ENCODE peak calls at places on chromosomes 11 and 22, in six cellular contexts. One of them, this sample, is unnamed.

GRCh38 chr11:94549166-94549565 is 5.4 kb downstream of the FUT4 start:
- DNase-seq in H1: no peak
- DNase-seq in endothelial cell of umbilical vein: no peak
- DNase-seq in HCT116: no peak
- DNase-seq in A549: no peak
- DNase-seq in HepG2: no peak
- DNase-seq in this sample: peak; percentile 28

GRCh38 chr11:101863361-101863760 is 51.4 kb upstream of the CEP126 start:
- DNase-seq in H1: no peak
- DNase-seq in HepG2: no peak
- DNase-seq in A549: no peak
- DNase-seq in endothelial cell of umbilical vein: peak; percentile 76
- DNase-seq in HCT116: no peak
- DNase-seq in this sample: no peak

GRCh38 chr11:46364056-46364455 is 16.8 kb downstream of the DGKZ start:
- DNase-seq in A549: no peak
- DNase-seq in endothelial cell of umbilical vein: no peak
- DNase-seq in H1: no peak
- DNase-seq in HCT116: no peak
- DNase-seq in HepG2: no peak
- DNase-seq in this sample: no peak

GRCh38 chr11:96943970-96944369 is 554.2 kb downstream of the JRKL start:
- DNase-seq in HepG2: no peak
- DNase-seq in A549: no peak
- DNase-seq in HCT116: no peak
- DNase-seq in endothelial cell of umbilical vein: no peak
- DNase-seq in H1: no peak
- DNase-seq in this sample: no peak

GRCh38 chr11:85779956-85780640 is 30.8 kb downstream of the SYTL2 start:
- DNase-seq in endothelial cell of umbilical vein: no peak
- DNase-seq in A549: peak; percentile 41
- DNase-seq in HCT116: no peak
- DNase-seq in HepG2: no peak
- DNase-seq in H1: no peak
- DNase-seq in this sample: no peak

GRCh38 chr11:116062129-116062525 is 557.9 kb upstream of the CADM1 start:
- DNase-seq in A549: no peak
- DNase-seq in endothelial cell of umbilical vein: no peak
- DNase-seq in HepG2: no peak
- DNase-seq in H1: no peak
- DNase-seq in HCT116: no peak
- DNase-seq in this sample: no peak

GRCh38 chr22:46649176-46650077 is 29.2 kb downstream of the GRAMD4 start:
- DNase-seq in H1: no peak
- DNase-seq in endothelial cell of umbilical vein: no peak
- DNase-seq in HCT116: no peak
- DNase-seq in HepG2: no peak
- DNase-seq in A549: peak; percentile 93
- DNase-seq in this sample: no peak

GRCh38 chr11:28673687-28674431 is 565.7 kb downstream of the METTL15 start:
- DNase-seq in HepG2: no peak
- DNase-seq in A549: no peak
- DNase-seq in HCT116: peak; percentile 54
- DNase-seq in H1: no peak
- DNase-seq in endothelial cell of umbilical vein: no peak
- DNase-seq in this sample: no peak

GRCh38 chr22:42343136-42343484 is 72.7 kb upstream of the TCF20 start:
- DNase-seq in HCT116: no peak
- DNase-seq in A549: peak; percentile 21
- DNase-seq in endothelial cell of umbilical vein: no peak
- DNase-seq in H1: no peak
- DNase-seq in HepG2: no peak
- DNase-seq in this sample: no peak

GRCh38 chr11:17734418-17734911 is at the start of gene KCNC1:
- DNase-seq in H1: peak; percentile 72
- DNase-seq in HCT116: no peak
- DNase-seq in endothelial cell of umbilical vein: peak; percentile 27
- DNase-seq in HepG2: no peak
- DNase-seq in A549: peak; percentile 52
- DNase-seq in this sample: no peak

GRCh38 chr11:266676-267439 is 11.3 kb upstream of the NLRP6 start:
- DNase-seq in HCT116: no peak
- DNase-seq in endothelial cell of umbilical vein: no peak
- DNase-seq in H1: no peak
- DNase-seq in A549: peak; percentile 48
- DNase-seq in HepG2: no peak
- DNase-seq in this sample: peak; percentile 54

GRCh38 chr11:120057595-120058581 is 80.0 kb downstream of the TRIM29 start:
- DNase-seq in HCT116: peak; percentile 2
- DNase-seq in H1: peak; percentile 62
- DNase-seq in endothelial cell of umbilical vein: no peak
- DNase-seq in A549: peak; percentile 5
- DNase-seq in HepG2: peak; percentile 5
- DNase-seq in this sample: no peak

GRCh38 chr22:38346506-38346905 is 29.3 kb upstream of the CSNK1E start:
- DNase-seq in H1: peak; percentile 45
- DNase-seq in HCT116: no peak
- DNase-seq in endothelial cell of umbilical vein: no peak
- DNase-seq in A549: no peak
- DNase-seq in HepG2: no peak
- DNase-seq in this sample: no peak

GRCh38 chr11:60658409-60658808 is 41.0 kb upstream of the MS4A8 start:
- DNase-seq in HCT116: no peak
- DNase-seq in A549: peak; percentile 9
- DNase-seq in HepG2: peak; percentile 35
- DNase-seq in H1: no peak
- DNase-seq in endothelial cell of umbilical vein: no peak
- DNase-seq in this sample: no peak

GRCh38 chr11:116478205-116478604 is 294.6 kb downstream of the BUD13 start:
- DNase-seq in A549: no peak
- DNase-seq in H1: no peak
- DNase-seq in endothelial cell of umbilical vein: no peak
- DNase-seq in HepG2: no peak
- DNase-seq in HCT116: no peak
- DNase-seq in this sample: no peak

GRCh38 chr11:10693509-10694071 is at the start of gene IRAG1:
- DNase-seq in HCT116: no peak
- DNase-seq in HepG2: no peak
- DNase-seq in endothelial cell of umbilical vein: no peak
- DNase-seq in H1: no peak
- DNase-seq in A549: no peak
- DNase-seq in this sample: no peak

GRCh38 chr11:74541466-74541865 is 47.9 kb upstream of the LIPT2 start:
- DNase-seq in A549: no peak
- DNase-seq in HepG2: no peak
- DNase-seq in endothelial cell of umbilical vein: no peak
- DNase-seq in H1: peak; percentile 16
- DNase-seq in HCT116: no peak
- DNase-seq in this sample: no peak

GRCh38 chr22:25763239-25763777 is 21.3 kb downstream of the MYO18B start:
- DNase-seq in endothelial cell of umbilical vein: no peak
- DNase-seq in A549: no peak
- DNase-seq in HCT116: no peak
- DNase-seq in HepG2: no peak
- DNase-seq in H1: no peak
- DNase-seq in this sample: no peak

GRCh38 chr22:46635756-46636155 is 15.6 kb downstream of the GRAMD4 start:
- DNase-seq in A549: no peak
- DNase-seq in HCT116: no peak
- DNase-seq in HepG2: no peak
- DNase-seq in endothelial cell of umbilical vein: no peak
- DNase-seq in H1: no peak
- DNase-seq in this sample: no peak

GRCh38 chr11:116851631-116852030 is 14.2 kb upstream of the APOA1 start:
- DNase-seq in endothelial cell of umbilical vein: no peak
- DNase-seq in A549: no peak
- DNase-seq in HCT116: no peak
- DNase-seq in H1: no peak
- DNase-seq in HepG2: no peak
- DNase-seq in this sample: peak; percentile 98

GRCh38 chr22:50706481-50707125 is 31.4 kb upstream of the ACR start:
- DNase-seq in A549: no peak
- DNase-seq in HCT116: no peak
- DNase-seq in HepG2: no peak
- DNase-seq in H1: no peak
- DNase-seq in endothelial cell of umbilical vein: no peak
- DNase-seq in this sample: no peak

GRCh38 chr11:68903631-68904457 is at the start of the genes IGHMBP2 and MRPL21:
- DNase-seq in HepG2: peak; percentile 62
- DNase-seq in endothelial cell of umbilical vein: peak; percentile 81
- DNase-seq in A549: peak; percentile 90
- DNase-seq in H1: peak; percentile 93
- DNase-seq in HCT116: peak; percentile 70
- DNase-seq in this sample: peak; percentile 92

GRCh38 chr11:31816467-31817053 is 5.4 kb upstream of the PAX6 start:
- DNase-seq in endothelial cell of umbilical vein: no peak
- DNase-seq in A549: no peak
- DNase-seq in HCT116: no peak
- DNase-seq in HepG2: no peak
- DNase-seq in H1: peak; percentile 74
- DNase-seq in this sample: no peak

GRCh38 chr22:24205438-24206189 is 24.3 kb downstream of the SUSD2 start:
- DNase-seq in endothelial cell of umbilical vein: no peak
- DNase-seq in H1: no peak
- DNase-seq in A549: no peak
- DNase-seq in HepG2: no peak
- DNase-seq in HCT116: no peak
- DNase-seq in this sample: peak; percentile 81

GRCh38 chr11:45224766-45225165 is 61.4 kb downstream of the SYT13 start:
- DNase-seq in HepG2: no peak
- DNase-seq in HCT116: no peak
- DNase-seq in endothelial cell of umbilical vein: no peak
- DNase-seq in A549: no peak
- DNase-seq in H1: no peak
- DNase-seq in this sample: no peak

GRCh38 chr22:41478473-41478872 is 9.6 kb downstream of the ACO2 start:
- DNase-seq in HepG2: no peak
- DNase-seq in A549: no peak
- DNase-seq in HCT116: no peak
- DNase-seq in H1: no peak
- DNase-seq in endothelial cell of umbilical vein: no peak
- DNase-seq in this sample: no peak

GRCh38 chr11:75757651-75758050 is 10.9 kb upstream of the DGAT2 start:
- DNase-seq in HepG2: no peak
- DNase-seq in A549: no peak
- DNase-seq in H1: no peak
- DNase-seq in HCT116: no peak
- DNase-seq in endothelial cell of umbilical vein: no peak
- DNase-seq in this sample: no peak

GRCh38 chr11:33618956-33619355 is 81.7 kb downstream of the C11orf91 start:
- DNase-seq in H1: no peak
- DNase-seq in A549: no peak
- DNase-seq in endothelial cell of umbilical vein: no peak
- DNase-seq in HCT116: no peak
- DNase-seq in HepG2: no peak
- DNase-seq in this sample: no peak

GRCh38 chr11:33617672-33618362 is 82.8 kb downstream of the C11orf91 start:
- DNase-seq in HCT116: no peak
- DNase-seq in H1: no peak
- DNase-seq in HepG2: no peak
- DNase-seq in endothelial cell of umbilical vein: no peak
- DNase-seq in A549: no peak
- DNase-seq in this sample: no peak

GRCh38 chr11:33616552-33616951 is 84.1 kb downstream of the C11orf91 start:
- DNase-seq in HepG2: no peak
- DNase-seq in endothelial cell of umbilical vein: no peak
- DNase-seq in H1: no peak
- DNase-seq in A549: no peak
- DNase-seq in HCT116: no peak
- DNase-seq in this sample: no peak

GRCh38 chr11:33620423-33621120 is 80.1 kb downstream of the C11orf91 start:
- DNase-seq in endothelial cell of umbilical vein: peak; percentile 11
- DNase-seq in HepG2: no peak
- DNase-seq in H1: no peak
- DNase-seq in A549: no peak
- DNase-seq in HCT116: no peak
- DNase-seq in this sample: no peak

DNA sequence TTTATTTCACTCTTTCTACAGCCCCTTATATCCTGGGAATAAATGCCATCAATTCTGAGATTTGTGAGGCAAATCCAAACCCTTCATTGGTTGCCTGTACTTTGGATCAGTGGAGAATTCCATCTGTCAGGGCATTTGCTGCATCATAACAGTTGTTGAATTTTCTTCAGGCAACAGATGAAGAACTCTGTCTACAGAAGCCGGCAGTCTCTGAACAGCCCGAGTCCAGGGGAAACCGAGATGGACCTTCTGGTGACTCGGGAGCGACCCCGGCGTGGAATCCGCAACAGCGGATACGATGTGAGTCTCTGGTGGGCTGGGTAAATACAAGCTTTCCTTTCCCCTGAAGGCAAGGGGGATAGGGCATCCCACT is 82.3 kb downstream of the C11orf91 start:
- DNase-seq in endothelial cell of umbilical vein: no peak
- DNase-seq in HepG2: no peak
- DNase-seq in HCT116: no peak
- DNase-seq in H1: no peak
- DNase-seq in A549: no peak
- DNase-seq in this sample: no peak
- TF ChIP-seq MAX in endothelial cell of umbilical vein: no peak
- TF ChIP-seq MAX in HepG2: no peak
- TF ChIP-seq MAX in HCT116: no peak
- TF ChIP-seq MAX in H1: no peak
- TF ChIP-seq MAX in A549: no peak
- TF ChIP-seq MAX in this sample: no peak

GRCh38 chr22:31477329-31477728 is 12.3 kb downstream of the EIF4ENIF1 start:
- DNase-seq in endothelial cell of umbilical vein: no peak
- DNase-seq in HepG2: no peak
- DNase-seq in A549: no peak
- DNase-seq in H1: no peak
- DNase-seq in HCT116: no peak
- DNase-seq in this sample: no peak
- H3K4me3 ChIP-seq in endothelial cell of umbilical vein: no peak overlapping the region
- H3K4me3 ChIP-seq in HepG2: no peak overlapping the region
- H3K4me3 ChIP-seq in A549: no peak overlapping the region
- H3K4me3 ChIP-seq in H1: no peak overlapping the region
- H3K4me3 ChIP-seq in HCT116: no peak overlapping the region
- H3K4me3 ChIP-seq in this sample: no peak overlapping the region

GRCh38 chr11:34620820-34621792 is at the start of gene EHF:
- DNase-seq in HepG2: no peak
- DNase-seq in H1: no peak
- DNase-seq in A549: no peak
- DNase-seq in endothelial cell of umbilical vein: no peak
- DNase-seq in HCT116: no peak
- DNase-seq in this sample: no peak
- TF ChIP-seq POLR2A in HepG2: no peak
- TF ChIP-seq POLR2A in H1: no peak
- TF ChIP-seq POLR2A in A549: no peak
- TF ChIP-seq POLR2A in endothelial cell of umbilical vein: no peak
- TF ChIP-seq POLR2A in HCT116: no peak
- TF ChIP-seq POLR2A in this sample: no peak

DNA sequence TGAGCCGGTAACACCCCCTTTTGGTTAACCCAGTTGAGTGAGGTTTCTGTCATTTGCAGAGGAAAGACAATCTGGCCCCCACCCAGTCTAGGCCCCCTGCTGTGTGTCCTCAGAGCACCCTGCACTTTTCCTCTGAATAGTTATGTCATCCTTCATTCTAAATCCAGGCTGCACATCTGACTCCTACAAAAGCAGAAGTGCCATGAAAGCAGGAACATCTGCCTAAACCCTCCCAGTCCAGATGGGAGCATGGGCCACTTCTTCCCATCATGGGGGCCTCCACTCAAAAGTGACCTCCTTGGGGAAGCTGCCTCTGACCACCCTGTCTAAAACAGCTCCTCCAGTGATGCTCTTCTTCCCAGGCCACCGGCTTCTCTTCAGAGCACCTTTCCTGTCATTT is 53.7 kb upstream of the HMGXB4 start:
- DNase-seq in endothelial cell of umbilical vein: no peak
- DNase-seq in HCT116: no peak
- DNase-seq in A549: no peak
- DNase-seq in H1: no peak
- DNase-seq in HepG2: no peak
- DNase-seq in this sample: peak; percentile 17
- TF ChIP-seq MAX in endothelial cell of umbilical vein: no peak
- TF ChIP-seq MAX in HCT116: no peak
- TF ChIP-seq MAX in A549: no peak
- TF ChIP-seq MAX in H1: no peak
- TF ChIP-seq MAX in HepG2: no peak
- TF ChIP-seq MAX in this sample: no peak

This sample was measured in NB4.